ENCODE peak calls at places on chromosomes 12 and 14, in nine cellular contexts. W, H, S, J, X, E, I, D and F are unnamed samples.

GRCh38 chr14:79424462-79424861 is 786.8 kb downstream of the DIO2 start:
- DNase-seq in S (no peak), H (no peak), W (peak; percentile 40), E (no peak), J (no peak), X (no peak), I (no peak), D (no peak), F (no peak)

GRCh38 chr14:37792124-37792523 is 196.7 kb downstream of the TTC6 start:
- DNase-seq in J (no peak), D (no peak), W (no peak), X (no peak), E (no peak), H (no peak), I (no peak), S (no peak), F (no peak)

GRCh38 chr12:1544991-1545700 is 49.2 kb downstream of the FBXL14 start:
- DNase-seq in J (no peak), I (no peak), E (no peak), H (no peak), D (peak; percentile 46), X (no peak), W (peak; percentile 66), S (no peak), F (no peak)

GRCh38 chr12:1559729-1560128 is 34.7 kb downstream of the FBXL14 start:
- DNase-seq in S (no peak), I (no peak), H (no peak), D (peak; percentile 29), J (no peak), E (no peak), X (no peak), W (no peak), F (no peak)

GRCh38 chr12:51512438-51512837 is 78.6 kb upstream of the SCN8A start:
- DNase-seq in E (no peak), S (no peak), J (no peak), I (no peak), D (no peak), W (no peak), X (no peak), H (no peak), F (no peak)

GRCh38 chr12:2111816-2112215 is 59.0 kb downstream of the CACNA1C start:
- DNase-seq in X (no peak), E (no peak), D (no peak), S (no peak), I (no peak), W (no peak), H (no peak), J (no peak), F (no peak)

GRCh38 chr12:53502983-53503728 is 2.1 kb downstream of the TARBP2 start:
- DNase-seq in H (no peak), S (no peak), X (no peak), I (no peak), D (no peak), W (no peak), J (no peak), E (peak; percentile 18), F (no peak)

GRCh38 chr12:81692008-81692407 is 67.1 kb downstream of the PPFIA2 start:
- DNase-seq in E (no peak), J (no peak), X (peak; percentile 21), S (no peak), I (peak; percentile 81), D (no peak), H (no peak), W (no peak), F (no peak)

GRCh38 chr14:75334191-75335051 is 55.8 kb downstream of the FOS start:
- DNase-seq in E (peak; percentile 35), J (peak; percentile 49), D (no peak), X (no peak), I (peak; percentile 3), S (peak; percentile 14), H (no peak), W (no peak), F (peak; percentile 45)

GRCh38 chr12:63898764-63899337 is 54.4 kb downstream of the SRGAP1 start:
- DNase-seq in W (no peak), E (no peak), H (no peak), S (no peak), D (no peak), I (no peak), J (no peak), X (no peak), F (no peak)

GRCh38 chr12:76551482-76551888 is 8.1 kb downstream of the OSBPL8 start:
- DNase-seq in I (no peak), X (no peak), D (no peak), S (no peak), H (no peak), E (no peak), W (peak; percentile 3), J (peak; percentile 4), F (no peak)

GRCh38 chr12:41663487-41664258 is 475.6 kb downstream of the PDZRN4 start:
- DNase-seq in S (no peak), X (peak; percentile 58), W (peak; percentile 19), H (peak; percentile 63), D (peak; percentile 41), E (no peak), J (no peak), I (peak; percentile 67), F (no peak)

GRCh38 chr14:45201908-45202307 is 51.1 kb downstream of the MIS18BP1 start:
- DNase-seq in H (peak; percentile 26), W (peak; percentile 18), E (no peak), I (no peak), X (peak; percentile 17), S (no peak), D (peak; percentile 5), J (peak; percentile 6), F (no peak)

GRCh38 chr12:50353404-50353803 is 43.0 kb downstream of the FAM186A start:
- DNase-seq in E (no peak), H (no peak), X (peak; percentile 30), I (no peak), S (no peak), W (no peak), J (no peak), D (no peak), F (no peak)

GRCh38 chr12:94596596-94596995 is 53.8 kb downstream of the TMCC3 start:
- DNase-seq in E (no peak), D (no peak), I (peak; percentile 63), X (no peak), S (no peak), H (no peak), W (peak; percentile 27), J (no peak), F (no peak)

GRCh38 chr14:68616255-68616902 is 176.5 kb downstream of the ZFP36L1 start:
- DNase-seq in I (peak; percentile 46), D (no peak), W (peak; percentile 59), H (no peak), X (no peak), J (no peak), S (no peak), E (no peak), F (no peak)

GRCh38 chr14:75340921-75341320 is 62.3 kb downstream of the FOS start:
- DNase-seq in W (peak; percentile 82), I (no peak), D (no peak), X (no peak), H (no peak), S (no peak), J (no peak), E (peak; percentile 89), F (peak; percentile 67)

GRCh38 chr14:94548999-94549985 is 11.9 kb upstream of the SERPINA4 start:
- DNase-seq in E (no peak), D (peak; percentile 55), J (peak; percentile 60), I (peak; percentile 56), W (peak; percentile 49), H (peak; percentile 74), S (peak; percentile 32), X (peak; percentile 79), F (peak; percentile 63)

GRCh38 chr12:120388711-120389431 is 19.9 kb upstream of the MSI1 start:
- DNase-seq in W (no peak), H (peak; percentile 79), E (no peak), I (no peak), X (peak; percentile 80), D (peak; percentile 39), J (no peak), S (no peak), F (peak; percentile 38)